ENCODE peak calls at places on chromosomes 4 and X, in ten cellular contexts. One of them, this sample, is unnamed.

GRCh38 chr4:184896868-184897715 is 71.3 kb upstream of the ACSL1 start:
- DNase-seq in NB4: peak; percentile 79
- DNase-seq in cardiac fibroblast: peak; percentile 13
- DNase-seq in BJ: no peak
- DNase-seq in GM12865: peak; percentile 64
- DNase-seq in H9: no peak
- DNase-seq in HFF-Myc: no peak
- DNase-seq in left lung: peak; percentile 88
- DNase-seq in endothelial cell: no peak
- DNase-seq in choroid plexus epithelial cell: peak; percentile 6
- DNase-seq in this sample: peak; percentile 71

GRCh38 chr4:87060957-87061356 is 126.1 kb downstream of the AFF1 start:
- DNase-seq in NB4: no peak
- DNase-seq in cardiac fibroblast: no peak
- DNase-seq in BJ: peak; percentile 45
- DNase-seq in GM12865: no peak
- DNase-seq in H9: no peak
- DNase-seq in HFF-Myc: no peak
- DNase-seq in left lung: no peak
- DNase-seq in endothelial cell: no peak
- DNase-seq in choroid plexus epithelial cell: no peak
- DNase-seq in this sample: no peak

GRCh38 chr4:39330353-39330752 is 35.8 kb downstream of the RFC1 start:
- DNase-seq in NB4: peak; percentile 11
- DNase-seq in cardiac fibroblast: no peak
- DNase-seq in BJ: no peak
- DNase-seq in GM12865: no peak
- DNase-seq in H9: no peak
- DNase-seq in HFF-Myc: no peak
- DNase-seq in left lung: no peak
- DNase-seq in endothelial cell: no peak
- DNase-seq in choroid plexus epithelial cell: no peak
- DNase-seq in this sample: no peak

GRCh38 chr4:113375964-113376666 is 326.7 kb downstream of the ANK2 start:
- DNase-seq in NB4: no peak
- DNase-seq in cardiac fibroblast: no peak
- DNase-seq in BJ: no peak
- DNase-seq in GM12865: no peak
- DNase-seq in H9: no peak
- DNase-seq in HFF-Myc: no peak
- DNase-seq in left lung: no peak
- DNase-seq in endothelial cell: no peak
- DNase-seq in choroid plexus epithelial cell: no peak
- DNase-seq in this sample: no peak

GRCh38 chrX:109186939-109187338 is 294.9 kb downstream of the GUCY2F start:
- DNase-seq in NB4: no peak
- DNase-seq in cardiac fibroblast: no peak
- DNase-seq in BJ: no peak
- DNase-seq in GM12865: no peak
- DNase-seq in H9: no peak
- DNase-seq in HFF-Myc: no peak
- DNase-seq in left lung: no peak
- DNase-seq in endothelial cell: no peak
- DNase-seq in choroid plexus epithelial cell: no peak
- DNase-seq in this sample: no peak

GRCh38 chrX:120140293-120140981 is 18.0 kb upstream of the RHOXF2 start:
- DNase-seq in NB4: no peak
- DNase-seq in cardiac fibroblast: no peak
- DNase-seq in BJ: no peak
- DNase-seq in GM12865: peak; percentile 13
- DNase-seq in H9: peak; percentile 55
- DNase-seq in HFF-Myc: no peak
- DNase-seq in left lung: no peak
- DNase-seq in endothelial cell: no peak
- DNase-seq in choroid plexus epithelial cell: no peak
- DNase-seq in this sample: no peak

GRCh38 chr4:85884251-85884650 is 409.3 kb downstream of the ARHGAP24 start:
- DNase-seq in NB4: no peak
- DNase-seq in cardiac fibroblast: no peak
- DNase-seq in BJ: no peak
- DNase-seq in GM12865: no peak
- DNase-seq in H9: no peak
- DNase-seq in HFF-Myc: no peak
- DNase-seq in left lung: no peak
- DNase-seq in endothelial cell: no peak
- DNase-seq in choroid plexus epithelial cell: no peak
- DNase-seq in this sample: no peak

GRCh38 chrX:136115909-136116297 is 31.4 kb upstream of the FHL1 start:
- DNase-seq in NB4: no peak
- DNase-seq in cardiac fibroblast: no peak
- DNase-seq in BJ: no peak
- DNase-seq in GM12865: no peak
- DNase-seq in H9: no peak
- DNase-seq in HFF-Myc: no peak
- DNase-seq in left lung: no peak
- DNase-seq in endothelial cell: no peak
- DNase-seq in choroid plexus epithelial cell: no peak
- DNase-seq in this sample: no peak

GRCh38 chrX:144327515-144327914 is 443.6 kb downstream of the UBE2NL start:
- DNase-seq in NB4: no peak
- DNase-seq in cardiac fibroblast: no peak
- DNase-seq in BJ: no peak
- DNase-seq in GM12865: no peak
- DNase-seq in H9: no peak
- DNase-seq in HFF-Myc: no peak
- DNase-seq in left lung: no peak
- DNase-seq in endothelial cell: no peak
- DNase-seq in choroid plexus epithelial cell: no peak
- DNase-seq in this sample: no peak

GRCh38 chr4:113064244-113064643 is 14.8 kb downstream of the ANK2 start:
- DNase-seq in NB4: no peak
- DNase-seq in cardiac fibroblast: no peak
- DNase-seq in BJ: no peak
- DNase-seq in GM12865: no peak
- DNase-seq in H9: peak; percentile 90
- DNase-seq in HFF-Myc: no peak
- DNase-seq in left lung: no peak
- DNase-seq in endothelial cell: no peak
- DNase-seq in choroid plexus epithelial cell: no peak
- DNase-seq in this sample: no peak

GRCh38 chr4:186881521-186882220 is 158.0 kb upstream of the FAT1 start:
- DNase-seq in NB4: no peak
- DNase-seq in cardiac fibroblast: no peak
- DNase-seq in BJ: peak; percentile 50
- DNase-seq in GM12865: no peak
- DNase-seq in H9: no peak
- DNase-seq in HFF-Myc: no peak
- DNase-seq in left lung: no peak
- DNase-seq in endothelial cell: no peak
- DNase-seq in choroid plexus epithelial cell: peak; percentile 72
- DNase-seq in this sample: no peak

GRCh38 chr4:102557636-102558035 is 56.5 kb downstream of the NFKB1 start:
- DNase-seq in NB4: no peak
- DNase-seq in cardiac fibroblast: no peak
- DNase-seq in BJ: no peak
- DNase-seq in GM12865: no peak
- DNase-seq in H9: no peak
- DNase-seq in HFF-Myc: no peak
- DNase-seq in left lung: no peak
- DNase-seq in endothelial cell: no peak
- DNase-seq in choroid plexus epithelial cell: no peak
- DNase-seq in this sample: no peak
- TF ChIP-seq CTCF in NB4: no peak
- TF ChIP-seq CTCF in cardiac fibroblast: no peak
- TF ChIP-seq CTCF in BJ: no peak
- TF ChIP-seq CTCF in GM12865: no peak
- TF ChIP-seq CTCF in H9: no peak
- TF ChIP-seq CTCF in HFF-Myc: no peak
- TF ChIP-seq CTCF in left lung: no peak
- TF ChIP-seq CTCF in endothelial cell: no peak
- TF ChIP-seq CTCF in choroid plexus epithelial cell: no peak
- TF ChIP-seq CTCF in this sample: no peak

DNA sequence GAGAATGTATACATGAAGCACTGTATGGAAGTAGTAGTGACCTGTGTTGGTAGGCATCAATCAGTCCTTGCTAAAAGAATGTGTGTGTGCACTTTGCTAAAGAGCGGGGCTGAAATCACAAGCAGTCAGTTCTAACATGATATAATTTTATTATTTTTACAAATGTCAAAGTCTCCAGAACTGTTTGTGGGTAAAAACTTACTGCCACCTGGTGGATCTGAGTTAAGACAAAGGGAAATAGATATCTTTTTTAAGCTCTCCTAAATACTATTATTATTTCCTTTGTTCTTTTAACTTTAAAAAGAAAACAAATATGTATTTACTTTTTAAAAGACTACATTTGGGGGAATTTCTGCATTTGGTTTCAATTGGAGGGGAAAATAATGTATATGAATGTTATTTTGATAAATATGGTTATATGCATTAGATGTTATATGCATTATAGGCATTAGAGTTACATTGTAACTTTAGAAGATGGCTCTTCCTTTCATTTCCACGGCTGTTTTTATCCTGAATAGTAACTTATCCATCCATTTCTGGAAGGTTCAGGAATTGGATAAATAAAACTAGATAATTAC is 7.8 kb upstream of the CLOCK start:
- DNase-seq in NB4: peak; percentile 39
- DNase-seq in cardiac fibroblast: peak; percentile 78
- DNase-seq in BJ: no peak
- DNase-seq in GM12865: peak; percentile 49
- DNase-seq in H9: no peak
- DNase-seq in HFF-Myc: no peak
- DNase-seq in left lung: no peak
- DNase-seq in endothelial cell: no peak
- DNase-seq in choroid plexus epithelial cell: peak; percentile 84
- DNase-seq in this sample: no peak
- TF ChIP-seq CTCF in NB4: peak; percentile 10
- TF ChIP-seq CTCF in cardiac fibroblast: peak; percentile 46
- TF ChIP-seq CTCF in BJ: peak; percentile 51
- TF ChIP-seq CTCF in GM12865: peak; percentile 17
- TF ChIP-seq CTCF in H9: peak; percentile 53
- TF ChIP-seq CTCF in HFF-Myc: peak; percentile 26
- TF ChIP-seq CTCF in left lung: peak; percentile 33
- TF ChIP-seq CTCF in endothelial cell: no peak
- TF ChIP-seq CTCF in choroid plexus epithelial cell: peak; percentile 62
- TF ChIP-seq CTCF in this sample: no peak

DNA sequence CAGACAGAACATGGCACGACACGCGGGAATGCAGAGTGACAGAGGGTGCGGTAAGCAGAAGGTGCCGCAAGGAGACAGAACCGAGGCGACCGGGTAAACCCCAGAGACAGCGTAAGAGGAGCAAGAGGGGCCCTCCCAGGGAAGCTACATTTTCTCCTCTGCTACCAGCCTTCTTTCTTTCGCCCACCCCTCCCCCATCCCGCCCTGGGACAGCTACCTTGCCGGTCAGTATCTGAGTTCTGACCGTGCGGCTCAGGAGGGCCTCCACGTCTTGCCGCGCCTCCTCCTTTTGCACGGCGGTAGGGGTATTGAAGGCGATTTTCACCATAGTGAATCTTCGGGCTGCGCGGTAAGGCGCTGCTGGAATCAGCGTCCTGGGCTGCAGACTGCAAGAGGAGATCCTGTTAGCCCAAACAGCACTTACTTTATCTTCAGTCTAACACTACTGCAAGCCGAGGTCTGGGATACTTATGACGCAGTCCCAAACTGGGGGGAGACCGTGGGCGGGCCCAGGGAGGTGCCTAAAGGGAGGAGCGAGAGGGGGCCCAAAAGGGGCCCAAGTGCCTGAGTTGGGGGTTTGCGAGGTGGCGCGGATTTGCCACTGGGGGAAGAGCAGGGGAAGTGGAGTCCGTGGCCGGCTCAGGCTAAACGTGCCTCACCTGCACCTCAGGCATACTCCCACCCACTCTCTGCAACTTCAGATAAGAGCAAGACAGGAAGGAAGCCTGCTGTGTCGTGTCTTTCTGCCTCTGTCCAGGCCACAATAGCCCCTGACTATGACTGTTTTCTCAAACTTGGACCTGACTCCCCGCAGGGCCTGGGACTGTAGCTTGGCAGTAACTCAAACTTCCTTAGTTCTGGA is at the start of gene ITM2A:
- DNase-seq in NB4: peak; percentile 53
- DNase-seq in cardiac fibroblast: peak; percentile 3
- DNase-seq in BJ: no peak
- DNase-seq in GM12865: peak; percentile 63
- DNase-seq in H9: peak; percentile 60
- DNase-seq in HFF-Myc: no peak
- DNase-seq in left lung: peak; percentile 53
- DNase-seq in endothelial cell: peak; percentile 31
- DNase-seq in choroid plexus epithelial cell: peak; percentile 13
- DNase-seq in this sample: peak; percentile 39
- TF ChIP-seq CTCF in NB4: no peak
- TF ChIP-seq CTCF in cardiac fibroblast: no peak
- TF ChIP-seq CTCF in BJ: no peak
- TF ChIP-seq CTCF in GM12865: peak; percentile 10
- TF ChIP-seq CTCF in H9: no peak
- TF ChIP-seq CTCF in HFF-Myc: no peak
- TF ChIP-seq CTCF in left lung: no peak
- TF ChIP-seq CTCF in endothelial cell: no peak
- TF ChIP-seq CTCF in choroid plexus epithelial cell: no peak
- TF ChIP-seq CTCF in this sample: no peak

GRCh38 chr4:25154594-25155265 is 5.5 kb downstream of the SEPSECS start:
- DNase-seq in NB4: no peak
- DNase-seq in cardiac fibroblast: no peak
- DNase-seq in BJ: no peak
- DNase-seq in GM12865: no peak
- DNase-seq in H9: no peak
- DNase-seq in HFF-Myc: no peak
- DNase-seq in left lung: no peak
- DNase-seq in endothelial cell: no peak
- DNase-seq in choroid plexus epithelial cell: no peak
- DNase-seq in this sample: no peak
- TF ChIP-seq CTCF in NB4: no peak
- TF ChIP-seq CTCF in cardiac fibroblast: no peak
- TF ChIP-seq CTCF in BJ: no peak
- TF ChIP-seq CTCF in GM12865: no peak
- TF ChIP-seq CTCF in H9: no peak
- TF ChIP-seq CTCF in HFF-Myc: no peak
- TF ChIP-seq CTCF in left lung: no peak
- TF ChIP-seq CTCF in endothelial cell: no peak
- TF ChIP-seq CTCF in choroid plexus epithelial cell: no peak
- TF ChIP-seq CTCF in this sample: no peak

GRCh38 chrX:97740044-97740443 is 856.3 kb downstream of the RPA4 start:
- DNase-seq in NB4: no peak
- DNase-seq in cardiac fibroblast: no peak
- DNase-seq in BJ: no peak
- DNase-seq in GM12865: no peak
- DNase-seq in H9: no peak
- DNase-seq in HFF-Myc: no peak
- DNase-seq in left lung: no peak
- DNase-seq in endothelial cell: no peak
- DNase-seq in choroid plexus epithelial cell: no peak
- DNase-seq in this sample: no peak

GRCh38 chrX:97740886-97741285 is 857.2 kb downstream of the RPA4 start:
- DNase-seq in NB4: no peak
- DNase-seq in cardiac fibroblast: no peak
- DNase-seq in BJ: no peak
- DNase-seq in GM12865: no peak
- DNase-seq in H9: no peak
- DNase-seq in HFF-Myc: no peak
- DNase-seq in left lung: no peak
- DNase-seq in endothelial cell: no peak
- DNase-seq in choroid plexus epithelial cell: no peak
- DNase-seq in this sample: no peak

GRCh38 chrX:97747346-97747745 is 863.6 kb downstream of the RPA4 start:
- DNase-seq in NB4: no peak
- DNase-seq in cardiac fibroblast: no peak
- DNase-seq in BJ: no peak
- DNase-seq in GM12865: no peak
- DNase-seq in H9: no peak
- DNase-seq in HFF-Myc: no peak
- DNase-seq in left lung: no peak
- DNase-seq in endothelial cell: no peak
- DNase-seq in choroid plexus epithelial cell: no peak
- DNase-seq in this sample: no peak

GRCh38 chrX:97743014-97743413 is 859.3 kb downstream of the RPA4 start:
- DNase-seq in NB4: peak; percentile 16
- DNase-seq in cardiac fibroblast: no peak
- DNase-seq in BJ: no peak
- DNase-seq in GM12865: peak; percentile 1
- DNase-seq in H9: no peak
- DNase-seq in HFF-Myc: no peak
- DNase-seq in left lung: no peak
- DNase-seq in endothelial cell: no peak
- DNase-seq in choroid plexus epithelial cell: peak; percentile 1
- DNase-seq in this sample: no peak
- TF ChIP-seq CTCF in NB4: peak; percentile 34
- TF ChIP-seq CTCF in cardiac fibroblast: peak; percentile 29
- TF ChIP-seq CTCF in BJ: no peak
- TF ChIP-seq CTCF in GM12865: no peak
- TF ChIP-seq CTCF in H9: peak; percentile 52
- TF ChIP-seq CTCF in HFF-Myc: peak; percentile 5
- TF ChIP-seq CTCF in left lung: no peak
- TF ChIP-seq CTCF in endothelial cell: no peak
- TF ChIP-seq CTCF in choroid plexus epithelial cell: peak; percentile 38
- TF ChIP-seq CTCF in this sample: no peak

This sample was measured in GM13976.